ENCODE peak calls at places on chromosomes 7 and 10, in ten cellular contexts. I is GM23338, Y is suprapubic skin, L is stomach, E is GM12891, X is HCT116, N is upper lobe of left lung, F is transverse colon, B is endothelial cell of umbilical vein, M is prostate gland. U is an unnamed sample.

GRCh38 chr7:5477723-5478531 is 54.3 kb upstream of the TNRC18 start:
- DNase-seq in I (peak), Y (no peak), L (no peak), E (peak), X (no peak), N (no peak), F (no peak), B (peak), M (no peak), U (no peak)

GRCh38 chr10:75281980-75282379 is 46.2 kb upstream of the COMTD1 start:
- DNase-seq in I (no peak), Y (no peak), L (no peak), E (no peak), X (no peak), N (no peak), F (no peak), B (no peak), M (no peak), U (peak)

GRCh38 chr10:132607491-132607890 is 69.9 kb downstream of the INPP5A start:
- DNase-seq in I (no peak), Y (no peak), L (no peak), E (no peak), X (no peak), N (no peak), F (no peak), B (no peak), M (no peak), U (no peak)

GRCh38 chr7:130143986-130144618 is 61.1 kb downstream of the TMEM209 start:
- DNase-seq in I (no peak), Y (no peak), L (no peak), E (no peak), X (no peak), N (no peak), F (peak), B (no peak), M (no peak), U (no peak)

GRCh38 chr10:110409926-110410325 is 87.8 kb upstream of the DUSP5 start:
- DNase-seq in I (no peak), Y (no peak), L (no peak), E (peak), X (no peak), N (no peak), F (no peak), B (no peak), M (no peak), U (no peak)

GRCh38 chr7:38839846-38840245 is 69.1 kb downstream of the VPS41 start:
- DNase-seq in I (no peak), Y (no peak), L (no peak), E (no peak), X (no peak), N (no peak), F (no peak), B (no peak), M (no peak), U (no peak)

GRCh38 chr10:22823109-22823508 is 104.7 kb upstream of the ARMC3 start:
- DNase-seq in I (no peak), Y (no peak), L (no peak), E (no peak), X (peak), N (no peak), F (no peak), B (peak), M (no peak), U (no peak)

GRCh38 chr7:70432567-70433001 is 699.4 kb upstream of the GALNT17 start:
- DNase-seq in I (no peak), Y (no peak), L (no peak), E (no peak), X (no peak), N (no peak), F (no peak), B (no peak), M (peak), U (no peak)

GRCh38 chr10:33428706-33429105 is 94.2 kb upstream of the NRP1 start:
- DNase-seq in I (no peak), Y (no peak), L (no peak), E (no peak), X (no peak), N (no peak), F (no peak), B (no peak), M (no peak), U (no peak)

GRCh38 chr7:14195079-14195478 is 205.6 kb upstream of the ETV1 start:
- DNase-seq in I (peak), Y (no peak), L (no peak), E (no peak), X (no peak), N (no peak), F (no peak), B (no peak), M (no peak), U (no peak)

DNA sequence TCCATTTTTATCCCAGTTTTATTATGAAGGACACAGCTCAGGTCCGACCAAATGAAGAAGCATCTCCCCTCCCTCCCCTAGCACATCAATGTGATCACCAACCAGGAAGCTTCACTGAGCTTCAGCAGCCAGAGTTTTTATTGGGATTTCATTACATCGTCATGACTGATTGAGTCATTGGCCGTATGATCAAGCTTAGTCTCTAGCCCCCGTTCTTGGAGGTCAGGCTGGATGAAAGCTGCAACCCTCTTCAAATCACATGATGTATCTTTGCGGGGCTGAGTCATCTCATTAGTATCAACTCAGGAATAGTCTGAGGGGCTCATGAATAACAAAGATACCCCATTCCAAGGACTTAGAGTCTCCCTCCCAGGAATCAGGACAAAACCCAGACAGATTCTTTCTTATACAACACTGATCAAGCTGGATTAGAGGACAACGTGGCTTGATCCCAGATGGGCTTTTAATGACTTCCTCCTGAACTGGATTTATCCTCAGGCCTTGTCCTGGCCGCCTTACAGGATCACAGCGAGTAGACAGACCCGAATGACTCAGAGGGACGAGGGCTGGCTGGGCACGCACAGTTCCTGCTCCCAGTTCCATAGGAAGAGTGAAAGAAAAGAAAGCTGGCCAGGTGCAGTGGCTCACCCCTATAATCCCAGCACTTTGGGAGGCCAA is 14.5 kb downstream of the LIMK1 start:
- DNase-seq in I (no peak), Y (no peak), L (peak), E (no peak), X (no peak), N (no peak), F (peak), B (peak), M (no peak), U (no peak)
- TF ChIP-seq POLR2AphosphoS5 in I (no peak), Y (peak), L (no peak), E (no peak), X (no peak), N (no peak), F (peak), B (peak), M (peak), U (peak)

DNA sequence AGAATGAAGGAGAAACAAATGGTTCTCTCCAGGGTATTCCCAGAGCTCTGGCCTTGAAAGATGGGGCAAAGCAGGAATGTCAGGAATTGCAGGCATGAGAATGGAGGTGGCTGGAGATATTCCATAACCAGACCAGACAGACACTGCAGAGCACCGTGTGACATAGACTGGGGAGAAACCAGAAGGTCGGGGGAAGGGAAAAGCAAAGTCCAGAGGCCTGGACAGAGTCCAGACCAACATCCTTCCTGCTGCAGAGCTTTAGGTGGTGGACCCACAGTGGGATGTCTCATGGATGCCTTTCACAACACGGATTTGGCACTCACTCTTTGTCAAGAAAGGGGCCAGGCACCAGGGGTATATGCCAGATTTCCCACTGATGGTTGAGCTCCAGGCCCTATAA is 177.2 kb upstream of the INHBA start:
- DNase-seq in I (no peak), Y (no peak), L (no peak), E (no peak), X (no peak), N (no peak), F (no peak), B (no peak), M (no peak), U (no peak)
- TF ChIP-seq POLR2AphosphoS5 in I (no peak), Y (no peak), L (no peak), E (no peak), X (no peak), N (no peak), F (no peak), B (no peak), M (no peak), U (no peak)

DNA sequence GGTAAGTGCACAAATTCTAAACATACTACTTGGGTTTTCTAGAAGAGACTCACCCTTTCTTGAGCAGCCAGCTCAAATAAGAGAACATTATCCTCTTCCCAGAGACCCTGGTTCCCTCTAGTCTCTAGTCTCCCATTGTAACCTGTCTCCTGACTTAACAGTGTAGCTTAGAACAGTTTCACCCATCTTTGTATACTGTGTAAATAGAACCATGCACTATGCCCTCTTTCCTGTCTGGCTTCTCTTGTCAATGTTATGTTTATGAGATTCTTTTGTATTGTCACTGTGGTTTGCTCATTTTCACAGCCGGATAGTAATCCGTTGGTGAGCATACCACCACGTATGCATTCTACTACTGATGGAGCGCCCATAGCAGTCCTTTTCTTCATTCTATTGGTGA is 227.4 kb upstream of the PLPP4 start:
- DNase-seq in I (no peak), Y (no peak), L (no peak), E (no peak), X (no peak), N (no peak), F (no peak), B (no peak), M (no peak), U (no peak)
- TF ChIP-seq POLR2AphosphoS5 in I (no peak), Y (no peak), L (no peak), E (no peak), X (no peak), N (no peak), F (no peak), B (no peak), M (no peak), U (no peak)

DNA sequence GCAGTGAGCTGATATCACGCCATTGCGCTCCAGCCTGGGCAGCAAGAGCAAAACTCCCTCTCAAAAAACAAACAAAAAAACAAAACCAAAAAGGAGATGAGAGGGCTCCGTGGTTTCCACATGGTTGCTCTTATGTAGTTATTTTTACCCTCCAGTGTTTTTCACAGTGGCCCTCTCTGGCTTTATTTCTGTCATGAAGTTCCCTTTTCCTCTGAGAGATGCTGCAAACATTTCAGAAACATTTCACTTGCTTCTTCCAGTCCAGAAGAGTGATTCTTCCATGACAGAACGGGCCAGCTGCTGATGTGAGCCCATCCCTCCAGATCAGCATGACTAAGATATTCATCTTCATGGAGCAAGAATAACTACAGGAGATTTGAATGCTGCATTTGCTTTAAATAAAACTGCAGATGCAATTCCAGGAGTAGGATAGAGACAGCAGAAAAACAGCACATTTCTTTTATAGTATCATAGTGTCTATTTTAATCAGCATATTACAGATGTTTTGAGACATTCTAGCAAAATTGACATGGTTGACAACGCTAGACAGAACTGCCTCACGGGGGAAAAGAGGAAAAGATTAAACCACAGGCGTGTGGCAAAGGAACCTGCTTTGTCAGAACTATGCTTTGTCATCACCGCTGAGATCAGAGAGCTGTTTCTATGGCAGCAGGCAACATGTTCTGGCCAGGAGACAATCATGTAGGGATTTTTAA is 40.3 kb downstream of the NRCAM start:
- DNase-seq in I (no peak), Y (no peak), L (no peak), E (no peak), X (no peak), N (no peak), F (no peak), B (peak), M (no peak), U (no peak)
- TF ChIP-seq POLR2AphosphoS5 in I (no peak), Y (no peak), L (no peak), E (no peak), X (no peak), N (no peak), F (no peak), B (no peak), M (no peak), U (no peak)

GRCh38 chr10:95266674-95267095 is 24.1 kb downstream of the PDLIM1 start:
- DNase-seq in I (peak), Y (no peak), L (no peak), E (peak), X (peak), N (no peak), F (no peak), B (peak), M (no peak), U (peak)
- TF ChIP-seq POLR2AphosphoS5 in I (no peak), Y (peak), L (peak), E (no peak), X (no peak), N (peak), F (peak), B (no peak), M (peak), U (no peak)

GRCh38 chr10:89332718-89333281 is 5.0 kb downstream of the IFIT3 start:
- DNase-seq in I (no peak), Y (no peak), L (no peak), E (no peak), X (no peak), N (no peak), F (no peak), B (no peak), M (no peak), U (no peak)

GRCh38 chr10:89330537-89330936 is 2.7 kb downstream of the IFIT3 start:
- DNase-seq in I (no peak), Y (no peak), L (no peak), E (no peak), X (no peak), N (no peak), F (no peak), B (no peak), M (no peak), U (no peak)

GRCh38 chr10:89332092-89332633 is 4.4 kb downstream of the IFIT3 start:
- DNase-seq in I (no peak), Y (no peak), L (no peak), E (no peak), X (no peak), N (no peak), F (no peak), B (peak), M (no peak), U (no peak)

DNA sequence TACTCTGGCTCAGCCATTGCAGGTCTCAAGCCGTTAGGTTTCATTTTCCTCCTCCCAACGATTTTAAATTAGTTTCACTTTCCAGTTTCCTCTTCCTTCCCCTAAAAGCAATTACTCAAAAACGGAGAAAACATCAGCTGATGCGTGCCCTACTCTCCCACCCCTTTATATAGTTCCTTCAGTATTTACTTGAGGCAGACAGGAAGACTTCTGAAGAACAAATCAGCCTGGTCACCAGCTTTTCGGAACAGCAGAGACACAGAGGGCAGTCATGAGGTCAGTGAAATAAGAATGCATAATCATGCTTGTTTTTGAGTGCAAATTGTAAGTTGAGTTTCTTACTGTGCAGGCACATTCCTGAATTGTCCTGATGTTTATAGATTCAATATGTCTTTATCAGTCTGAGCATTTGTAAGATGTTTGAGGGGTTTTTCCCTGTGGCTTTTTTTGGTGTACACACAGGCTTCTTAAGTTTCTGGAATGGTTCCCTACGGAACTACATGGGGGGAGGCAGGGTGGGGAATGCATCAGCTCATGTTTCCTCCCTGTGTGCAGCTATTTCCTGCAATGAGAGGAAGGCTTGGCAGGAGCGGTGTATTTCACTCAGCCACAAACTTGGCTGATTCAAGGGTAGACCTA is at the start of gene IFIT3:
- DNase-seq in I (no peak), Y (peak), L (peak), E (no peak), X (peak), N (no peak), F (peak), B (peak), M (peak), U (no peak)
- TF ChIP-seq POLR2AphosphoS5 in I (no peak), Y (peak), L (peak), E (no peak), X (peak), N (peak), F (peak), B (peak), M (peak), U (peak)

GRCh38 chr10:119516381-119517234 is 25.9 kb downstream of the RGS10 start:
- DNase-seq in I (no peak), Y (no peak), L (peak), E (peak), X (no peak), N (peak), F (peak), B (no peak), M (no peak), U (no peak)
- TF ChIP-seq POLR2AphosphoS5 in I (no peak), Y (no peak), L (no peak), E (no peak), X (no peak), N (no peak), F (no peak), B (no peak), M (no peak), U (no peak)

GRCh38 chr7:117640465-117640864 is 160.6 kb downstream of the CFTR start:
- DNase-seq in I (no peak), Y (no peak), L (no peak), E (no peak), X (no peak), N (no peak), F (no peak), B (no peak), M (no peak), U (no peak)
- TF ChIP-seq POLR2AphosphoS5 in I (no peak), Y (no peak), L (no peak), E (no peak), X (no peak), N (no peak), F (no peak), B (no peak), M (no peak), U (no peak)

GRCh38 chr10:13658864-13659685 is 72.3 kb downstream of the PRPF18 start:
- DNase-seq in I (no peak), Y (no peak), L (no peak), E (no peak), X (no peak), N (peak), F (no peak), B (peak), M (no peak), U (no peak)
- TF ChIP-seq POLR2AphosphoS5 in I (no peak), Y (no peak), L (no peak), E (no peak), X (no peak), N (no peak), F (no peak), B (no peak), M (no peak), U (no peak)

GRCh38 chr7:24922099-24922773 is 57.7 kb downstream of the OSBPL3 start:
- DNase-seq in I (no peak), Y (no peak), L (no peak), E (no peak), X (no peak), N (no peak), F (no peak), B (peak), M (no peak), U (no peak)

GRCh38 chr7:24920702-24921679 is 59.0 kb downstream of the OSBPL3 start:
- DNase-seq in I (no peak), Y (no peak), L (peak), E (no peak), X (no peak), N (no peak), F (no peak), B (peak), M (no peak), U (no peak)

GRCh38 chr7:24924375-24924774 is 55.6 kb downstream of the OSBPL3 start:
- DNase-seq in I (no peak), Y (no peak), L (no peak), E (no peak), X (no peak), N (no peak), F (no peak), B (no peak), M (no peak), U (no peak)

GRCh38 chr7:24926623-24927539 is 53.1 kb downstream of the OSBPL3 start:
- DNase-seq in I (no peak), Y (no peak), L (no peak), E (no peak), X (no peak), N (no peak), F (no peak), B (no peak), M (no peak), U (no peak)

DNA sequence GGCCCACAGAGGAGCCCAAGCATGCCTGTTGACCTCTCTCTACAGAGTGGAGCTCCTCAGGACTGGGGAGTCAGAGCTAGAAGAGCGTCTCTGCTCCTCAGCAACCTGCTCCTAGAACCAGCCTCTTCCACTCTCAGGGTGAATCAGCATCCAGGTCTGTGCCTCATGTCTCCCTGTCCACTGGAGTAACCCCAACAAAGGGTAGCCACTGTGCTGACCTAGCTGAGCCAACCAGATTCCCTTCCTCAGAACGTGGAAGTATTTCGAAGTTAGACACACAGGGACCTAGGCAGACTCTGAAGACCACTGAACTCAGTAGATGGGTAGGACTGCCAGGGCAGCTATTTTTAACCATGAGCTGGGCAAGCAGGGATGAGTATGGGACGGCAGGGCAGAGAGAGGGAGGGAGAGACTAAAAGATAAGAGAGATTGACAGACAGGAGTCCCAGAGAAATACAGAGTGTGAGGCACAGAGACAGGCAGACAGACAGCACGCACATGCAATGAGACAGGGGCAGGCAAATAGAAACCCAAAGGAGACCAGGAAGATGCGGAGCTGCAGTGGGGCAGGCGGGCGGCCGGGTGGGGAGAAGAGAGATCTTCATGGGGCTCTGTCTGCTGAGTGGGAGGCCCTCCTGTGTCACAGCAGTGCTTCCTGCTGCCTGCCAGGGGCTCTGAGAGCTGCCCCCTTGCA is 56.7 kb downstream of the OSBPL3 start:
- DNase-seq in I (no peak), Y (no peak), L (no peak), E (no peak), X (no peak), N (peak), F (no peak), B (no peak), M (no peak), U (no peak)
- TF ChIP-seq POLR2AphosphoS5 in I (no peak), Y (no peak), L (no peak), E (no peak), X (no peak), N (no peak), F (no peak), B (no peak), M (no peak), U (no peak)